ENCODE peak calls at places on chromosomes 4 and X, in four cellular contexts. F is HCT116, U is H1, Y is GM12878. E is an unnamed sample. For H3K4me1, the result is how much of the 10 kb centered on the place peaks cover.

GRCh38 chr4:89586864-89587263 is 250.1 kb downstream of the SNCA start:
- DNase-seq in U (no peak), Y (no peak), F (peak), E (no peak)

GRCh38 chrX:23803931-23804381 is 21.0 kb downstream of the SAT1 start:
- DNase-seq in F (no peak), Y (no peak), U (no peak), E (no peak)

GRCh38 chrX:100995469-100995868 is 26.0 kb downstream of the ARL13A start:
- DNase-seq in F (peak), U (no peak), Y (no peak), E (no peak)

GRCh38 chrX:128800138-128800537 is 723.2 kb downstream of the SMARCA1 start:
- DNase-seq in Y (no peak), U (no peak), F (no peak), E (no peak)

GRCh38 chr4:25697516-25697915 is 41.9 kb downstream of the SLC34A2 start:
- DNase-seq in U (no peak), F (no peak), Y (no peak), E (no peak)

GRCh38 chrX:75067931-75068330 is 88.2 kb downstream of the ABCB7 start:
- DNase-seq in Y (no peak), F (no peak), U (no peak), E (no peak)

GRCh38 chr4:123477804-123478209 is 81.2 kb downstream of the SPRY1 start:
- DNase-seq in U (no peak), Y (no peak), F (no peak), E (no peak)

GRCh38 chr4:159021597-159022385 is 81.1 kb upstream of the RAPGEF2 start:
- DNase-seq in Y (no peak), U (no peak), F (no peak), E (peak)

GRCh38 chr4:152956650-152957436 is 20.7 kb downstream of the FHDC1 start:
- DNase-seq in F (no peak), U (no peak), Y (no peak), E (no peak)

GRCh38 chrX:72236841-72237240 is 2.0 kb downstream of the ERCC6L start:
- DNase-seq in Y (no peak), U (no peak), F (no peak), E (no peak)

GRCh38 chr4:133865606-133866327 is 335.8 kb downstream of the PABPC4L start:
- DNase-seq in F (peak), Y (no peak), U (no peak), E (peak)

GRCh38 chr4:147060171-147060931 is 114.7 kb upstream of the TTC29 start:
- DNase-seq in U (no peak), Y (no peak), F (no peak), E (no peak)

GRCh38 chr4:121370729-121371325 is 10.0 kb downstream of the QRFPR start:
- DNase-seq in U (no peak), Y (no peak), F (peak), E (no peak)

GRCh38 chr4:143700060-143700419 is 435 bp downstream of the FREM3 start:
- DNase-seq in Y (no peak), U (peak), F (no peak), E (no peak)

GRCh38 chrX:13194291-13195103 is 125.4 kb downstream of the ATXN3L start:
- DNase-seq in Y (no peak), F (no peak), U (no peak), E (no peak)

GRCh38 chrX:17597836-17598434 is 139.4 kb upstream of the SCML1 start:
- DNase-seq in F (no peak), Y (no peak), U (no peak), E (no peak)

GRCh38 chr4:100742045-100742444 is 224.2 kb upstream of the EMCN start:
- DNase-seq in U (no peak), F (peak), Y (no peak), E (no peak)

GRCh38 chrX:42524374-42524773 is 253.6 kb downstream of the PPP1R2C start:
- DNase-seq in Y (no peak), F (peak), U (no peak), E (no peak)

GRCh38 chrX:78105944-78106650 is 2.0 kb downstream of the PGK1 start:
- DNase-seq in U (no peak), Y (no peak), F (no peak), E (no peak)

GRCh38 chr4:10413177-10413576 is 44.0 kb downstream of the ZNF518B start:
- DNase-seq in U (no peak), Y (no peak), F (no peak), E (no peak)

GRCh38 chr4:84680956-84681355 is 98.0 kb downstream of the CDS1 start:
- DNase-seq in U (no peak), Y (no peak), F (no peak), E (no peak)

GRCh38 chr4:145879598-145879997 is 59.0 kb downstream of the ZNF827 start:
- DNase-seq in Y (no peak), F (no peak), U (no peak), E (no peak)

GRCh38 chr4:57055873-57056272 is 54.3 kb downstream of the IGFBP7 start:
- DNase-seq in F (no peak), Y (no peak), U (no peak), E (no peak)

GRCh38 chr4:144176476-144176875 is 36.0 kb upstream of the GYPA start:
- DNase-seq in Y (no peak), F (no peak), U (no peak), E (no peak)

GRCh38 chr4:151231915-151232595 is 44.9 kb upstream of the PRSS48 start:
- DNase-seq in Y (no peak), U (no peak), F (no peak), E (no peak)

GRCh38 chr4:1418494-1419285 is 12.4 kb upstream of the NKX1-1 start:
- DNase-seq in Y (no peak), F (no peak), U (peak), E (no peak)

GRCh38 chrX:10098235-10098819 is 58.4 kb upstream of the CLCN4 start:
- DNase-seq in U (no peak), Y (peak), F (no peak), E (no peak)

GRCh38 chrX:47351706-47352105 is 18.7 kb upstream of the ZNF157 start:
- DNase-seq in U (no peak), Y (no peak), F (no peak), E (no peak)

GRCh38 chr4:159229164-159229563 is 126.3 kb downstream of the RAPGEF2 start:
- DNase-seq in U (no peak), Y (no peak), F (no peak), E (no peak)

GRCh38 chr4:83910693-83911092 is 374.8 kb downstream of the GPAT3 start:
- DNase-seq in Y (no peak), F (no peak), U (no peak), E (no peak)

GRCh38 chr4:177573487-177573886 is 131.2 kb upstream of the AGA start:
- DNase-seq in U (no peak), Y (no peak), F (peak), E (no peak)

GRCh38 chr4:114603455-114603854 is 4.8 kb downstream of the UGT8 start:
- DNase-seq in Y (peak), F (no peak), U (no peak), E (no peak)

GRCh38 chr4:128247906-128248305 is 39.7 kb downstream of the PGRMC2 start:
- DNase-seq in F (no peak), U (no peak), Y (no peak), E (no peak)

GRCh38 chr4:140223056-140223810 is 69.2 kb upstream of the MAML3 start:
- DNase-seq in U (no peak), Y (no peak), F (peak), E (no peak)

GRCh38 chrX:123807825-123808416 is 51.9 kb upstream of the XIAP start:
- DNase-seq in U (no peak), Y (no peak), F (no peak), E (no peak)

GRCh38 chr4:2812985-2813384 is 20.1 kb downstream of the SH3BP2 start:
- DNase-seq in Y (no peak), U (no peak), F (no peak), E (no peak)
- TF ChIP-seq ZNF274 in Y (no peak), U (no peak), F (no peak), E (no peak)

GRCh38 chr4:77801260-77801608 is 17.9 kb downstream of the CNOT6L start:
- DNase-seq in U (no peak), Y (no peak), F (no peak), E (no peak)
- H3K4me1 ChIP-seq in U (under half), Y (under half), F (under half), E (under half)

GRCh38 chrX:131595120-131595519 is 51.2 kb downstream of the OR13H1 start:
- DNase-seq in Y (no peak), U (no peak), F (no peak), E (no peak)
- TF ChIP-seq ZNF274 in Y (no peak), U (no peak), F (no peak), E (no peak)

GRCh38 chr4:6956434-6957147 is 47.0 kb downstream of the TBC1D14 start:
- DNase-seq in Y (no peak), F (no peak), U (no peak), E (no peak)
- H3K4me1 ChIP-seq in Y (under half), F (under half), U (under half), E (under half)

GRCh38 chr4:106986486-106986885 is 49.6 kb downstream of the DKK2 start:
- DNase-seq in U (no peak), F (no peak), Y (no peak), E (no peak)
- TF ChIP-seq ZNF274 in U (no peak), F (no peak), Y (no peak), E (no peak)

GRCh38 chr4:6808259-6808658 is 25.7 kb downstream of the KIAA0232 start:
- DNase-seq in F (no peak), U (no peak), Y (no peak), E (no peak)
- H3K4me1 ChIP-seq in F (under half), U (under half), Y (under half), E (under half)

DNA sequence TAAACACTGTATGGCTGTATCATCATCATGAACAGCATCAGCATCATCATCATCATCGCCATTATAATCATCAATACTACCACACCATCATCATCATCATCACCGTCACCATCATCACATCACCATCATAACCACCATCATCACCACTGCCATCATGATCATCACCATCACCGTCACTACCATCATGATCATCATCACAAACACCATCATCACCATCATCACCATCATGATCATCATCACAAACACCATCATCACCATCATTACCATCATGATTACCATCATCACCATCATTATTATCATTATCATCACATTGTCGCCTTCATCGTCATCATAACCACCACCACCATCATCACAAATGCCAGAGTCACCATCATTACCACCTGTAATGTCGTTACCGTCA is 1196.9 kb downstream of the NLGN4X start:
- DNase-seq in F (no peak), Y (no peak), U (no peak), E (no peak)
- TF ChIP-seq ZNF274 in F (no peak), Y (no peak), U (no peak), E (no peak)

E was measured in NT2/D1.